ENCODE peak calls at places on chromosomes 12 and 14, in eight cellular contexts. K is NCI-H2029; G is GM23248; E is cerebellar cortex; U is hippocampal formation; B is CD8-positive, alpha-beta memory T cell; J is pulmonary artery endothelial cell; I is cardiac septum. V is an unnamed sample.

GRCh38 chr12:29088611-29089219 is 60.4 kb upstream of the FAR2 start:
- DNase-seq in K (peak; percentile 3), G (peak; percentile 58), E (no peak), U (no peak), B (no peak), J (no peak), I (no peak), V (no peak)

GRCh38 chr14:55915464-55915863 is 202.7 kb upstream of the PELI2 start:
- DNase-seq in K (peak; percentile 15), G (no peak), E (no peak), U (no peak), B (no peak), J (no peak), I (no peak), V (peak; percentile 14)

GRCh38 chr14:23056257-23056955 is 914 bp downstream of the CDH24 start:
- DNase-seq in K (no peak), G (peak; percentile 81), E (peak; percentile 73), U (no peak), B (peak; percentile 63), J (no peak), I (no peak), V (no peak)

GRCh38 chr12:104294845-104295674 is 8.5 kb upstream of the EID3 start:
- DNase-seq in K (no peak), G (no peak), E (no peak), U (no peak), B (no peak), J (no peak), I (no peak), V (no peak)

GRCh38 chr14:104694991-104695659 is 5.7 kb downstream of the INF2 start:
- DNase-seq in K (peak; percentile 65), G (no peak), E (no peak), U (no peak), B (peak; percentile 63), J (no peak), I (no peak), V (no peak)

GRCh38 chr12:120845696-120846095 is 58.5 kb downstream of the SPPL3 start:
- DNase-seq in K (no peak), G (no peak), E (no peak), U (no peak), B (no peak), J (no peak), I (no peak), V (no peak)

GRCh38 chr14:93032301-93032929 is 83.3 kb downstream of the ITPK1 start:
- DNase-seq in K (no peak), G (peak; percentile 62), E (no peak), U (no peak), B (no peak), J (no peak), I (no peak), V (no peak)

GRCh38 chr12:49347307-49348237 is 884 bp downstream of the DNAJC22 start:
- DNase-seq in K (peak; percentile 74), G (peak; percentile 84), E (peak; percentile 68), U (peak; percentile 76), B (peak; percentile 80), J (no peak), I (peak; percentile 92), V (no peak)

GRCh38 chr12:128450810-128451209 is 183.8 kb downstream of the TMEM132C start:
- DNase-seq in K (no peak), G (no peak), E (no peak), U (no peak), B (no peak), J (no peak), I (no peak), V (no peak)

GRCh38 chr14:95479494-95479893 is 37.0 kb downstream of the SYNE3 start:
- DNase-seq in K (no peak), G (no peak), E (no peak), U (no peak), B (no peak), J (no peak), I (no peak), V (no peak)

GRCh38 chr12:42716521-42716920 is 127.0 kb upstream of the PRICKLE1 start:
- DNase-seq in K (no peak), G (peak; percentile 79), E (no peak), U (no peak), B (no peak), J (peak; percentile 57), I (no peak), V (no peak)

GRCh38 chr12:75477137-75477536 is 3.4 kb upstream of the GLIPR1 start:
- DNase-seq in K (no peak), G (no peak), E (no peak), U (no peak), B (no peak), J (no peak), I (no peak), V (no peak)

GRCh38 chr14:39266589-39266870 is 32.8 kb downstream of the MIA2 start:
- DNase-seq in K (no peak), G (peak; percentile 73), E (no peak), U (no peak), B (no peak), J (no peak), I (peak; percentile 81), V (no peak)

GRCh38 chr14:67442139-67442906 is 30.4 kb upstream of the PLEK2 start:
- DNase-seq in K (peak; percentile 80), G (no peak), E (no peak), U (no peak), B (no peak), J (no peak), I (no peak), V (no peak)

GRCh38 chr12:116672010-116672409 is 65.9 kb downstream of the SPRING1 start:
- DNase-seq in K (no peak), G (no peak), E (no peak), U (no peak), B (no peak), J (no peak), I (no peak), V (no peak)

GRCh38 chr14:20998674-20999366 is at the start of gene SLC39A2:
- DNase-seq in K (no peak), G (peak; percentile 91), E (no peak), U (no peak), B (no peak), J (no peak), I (no peak), V (no peak)

GRCh38 chr12:52956987-52957386 is 8.1 kb downstream of the KRT18 start:
- DNase-seq in K (peak; percentile 44), G (no peak), E (peak; percentile 74), U (no peak), B (no peak), J (no peak), I (no peak), V (no peak)

GRCh38 chr12:123260081-123260480 is 11.6 kb downstream of the CDK2AP1 start:
- DNase-seq in K (no peak), G (no peak), E (no peak), U (no peak), B (no peak), J (no peak), I (no peak), V (no peak)

GRCh38 chr12:8887285-8887715 is 27.0 kb upstream of the PHC1 start:
- DNase-seq in K (no peak), G (no peak), E (no peak), U (no peak), B (no peak), J (no peak), I (no peak), V (no peak)

GRCh38 chr12:123973552-123974341 is 732 bp downstream of the ZNF664 start:
- DNase-seq in K (no peak), G (peak; percentile 56), E (peak; percentile 41), U (no peak), B (peak; percentile 20), J (no peak), I (no peak), V (no peak)

GRCh38 chr12:113065126-113066007 is 8.8 kb downstream of the DTX1 start:
- DNase-seq in K (no peak), G (peak; percentile 28), E (no peak), U (no peak), B (no peak), J (no peak), I (no peak), V (no peak)

GRCh38 chr12:125341422-125341821 is 276.2 kb downstream of the AACS start:
- DNase-seq in K (no peak), G (no peak), E (no peak), U (no peak), B (no peak), J (no peak), I (no peak), V (no peak)

GRCh38 chr14:100955201-100955600 is 51.7 kb upstream of the RTL1 start:
- DNase-seq in K (no peak), G (peak; percentile 79), E (no peak), U (no peak), B (no peak), J (no peak), I (no peak), V (no peak)

GRCh38 chr12:123671876-123672275 is 963 bp downstream of the TCTN2 start:
- DNase-seq in K (no peak), G (peak; percentile 23), E (no peak), U (no peak), B (no peak), J (peak; percentile 13), I (no peak), V (no peak)

GRCh38 chr14:84987042-84987441 is 542.9 kb upstream of the FLRT2 start:
- DNase-seq in K (no peak), G (no peak), E (no peak), U (no peak), B (no peak), J (no peak), I (no peak), V (no peak)

GRCh38 chr12:104695453-104696148 is 238.9 kb downstream of the CHST11 start:
- DNase-seq in K (peak; percentile 66), G (peak; percentile 97), E (no peak), U (no peak), B (peak; percentile 72), J (peak; percentile 30), I (no peak), V (no peak)

GRCh38 chr12:110565919-110566871 is 16.9 kb downstream of the PPTC7 start:
- DNase-seq in K (peak; percentile 78), G (no peak), E (no peak), U (peak; percentile 35), B (no peak), J (no peak), I (no peak), V (no peak)